ENCODE peak calls at places on chromosomes 16 and 17, in four cellular contexts. R, E, O and D are unnamed samples.

GRCh38 chr17:37848690-37849616 is 75.3 kb upstream of the TBC1D3K start:
- DNase-seq in R (no peak), E (peak; percentile 54), O (peak; percentile 74), D (peak; percentile 2)

GRCh38 chr16:78791926-78792325 is 692.5 kb downstream of the WWOX start:
- DNase-seq in R (no peak), E (no peak), O (no peak), D (no peak)

GRCh38 chr17:79664925-79665738 is 54.3 kb upstream of the RBFOX3 start:
- DNase-seq in R (no peak), E (no peak), O (no peak), D (no peak)

GRCh38 chr17:80782536-80783427 is 208.9 kb upstream of the CHMP6 start:
- DNase-seq in R (peak; percentile 24), E (peak; percentile 61), O (peak; percentile 43), D (no peak)

GRCh38 chr17:66661411-66661843 is 173.5 kb upstream of the CACNG5 start:
- DNase-seq in R (no peak), E (peak; percentile 17), O (peak; percentile 58), D (no peak)

GRCh38 chr16:85902366-85903155 is 3.6 kb downstream of the IRF8 start:
- DNase-seq in R (no peak), E (peak; percentile 87), O (no peak), D (peak; percentile 77)

GRCh38 chr17:15377608-15378007 is 36.2 kb upstream of the TEKT3 start:
- DNase-seq in R (no peak), E (no peak), O (peak; percentile 21), D (no peak)

GRCh38 chr16:4674926-4675530 is 18.3 kb upstream of the NUDT16L1 start:
- DNase-seq in R (no peak), E (no peak), O (no peak), D (no peak)

GRCh38 chr17:77601054-77601979 is 357.2 kb upstream of the TNRC6C start:
- DNase-seq in R (peak; percentile 90), E (no peak), O (no peak), D (no peak)